ENCODE peak calls at places on chromosomes 4 and X, in ten cellular contexts. P, G, C, A, F, H, W, S, M and Y are unnamed samples.

GRCh38 chrX:132877954-132878536 is 80.4 kb downstream of the HS6ST2 start:
- DNase-seq in G (no peak), A (no peak), P (no peak), C (no peak), W (no peak), S (no peak), H (no peak), M (no peak), F (peak), Y (no peak)

GRCh38 chr4:164856396-164856795 is 20.6 kb upstream of the APELA start:
- DNase-seq in F (no peak), P (no peak), M (no peak), H (no peak), A (no peak), W (no peak), G (no peak), S (no peak), C (peak), Y (no peak)

GRCh38 chrX:17812763-17813162 is 48.3 kb downstream of the RAI2 start:
- DNase-seq in F (no peak), S (no peak), H (no peak), G (no peak), M (no peak), P (no peak), A (no peak), C (no peak), W (no peak), Y (no peak)

GRCh38 chr4:173990126-173990878 is 293.2 kb downstream of the FBXO8 start:
- DNase-seq in H (no peak), M (no peak), C (peak), G (no peak), W (no peak), F (no peak), P (no peak), A (no peak), S (no peak), Y (no peak)

GRCh38 chr4:69920874-69921273 is 10.0 kb upstream of the CSN1S1 start:
- DNase-seq in S (no peak), H (no peak), M (no peak), P (no peak), G (no peak), W (no peak), C (no peak), F (no peak), A (no peak), Y (no peak)

GRCh38 chrX:102042706-102043325 is 82.7 kb upstream of the TCEAL2 start:
- DNase-seq in H (no peak), M (no peak), W (no peak), F (no peak), A (peak), P (no peak), G (no peak), C (no peak), S (no peak), Y (no peak)

GRCh38 chrX:130851569-130851968 is 51.4 kb downstream of the ENOX2 start:
- DNase-seq in M (no peak), C (peak), P (no peak), H (no peak), A (no peak), W (no peak), G (no peak), S (no peak), F (no peak), Y (no peak)

GRCh38 chrX:70025464-70025863 is 24.3 kb downstream of the AWAT2 start:
- DNase-seq in F (no peak), W (no peak), G (peak), A (no peak), M (no peak), P (no peak), C (peak), S (no peak), H (no peak), Y (no peak)

GRCh38 chr4:80731436-80731835 is 299.1 kb upstream of the BMP3 start:
- DNase-seq in P (no peak), F (no peak), S (no peak), C (no peak), H (no peak), M (no peak), G (no peak), W (no peak), A (no peak), Y (no peak)

GRCh38 chr4:6924361-6924779 is 14.7 kb downstream of the TBC1D14 start:
- DNase-seq in F (no peak), G (no peak), A (no peak), C (no peak), H (no peak), M (no peak), P (no peak), W (no peak), S (no peak), Y (no peak)

GRCh38 chr4:41428205-41428940 is 109.6 kb upstream of the LIMCH1 start:
- DNase-seq in F (no peak), W (no peak), S (no peak), H (no peak), C (peak), M (no peak), A (no peak), P (no peak), G (no peak), Y (no peak)

GRCh38 chrX:103442536-103442901 is 66.2 kb downstream of the BEX3 start:
- DNase-seq in A (no peak), M (no peak), S (no peak), P (no peak), C (peak), G (peak), F (no peak), H (no peak), W (no peak), Y (no peak)

GRCh38 chr4:98929341-98930267 is 671 bp upstream of the EIF4E start:
- DNase-seq in G (peak), S (peak), F (no peak), P (no peak), W (peak), M (peak), C (peak), A (peak), H (peak), Y (no peak)

GRCh38 chr4:157978680-157979361 is 194.0 kb downstream of the GASK1B start:
- DNase-seq in W (no peak), P (peak), S (no peak), A (no peak), F (peak), G (peak), C (peak), M (no peak), H (peak), Y (peak)

GRCh38 chr4:25107827-25108516 is 52.3 kb downstream of the SEPSECS start:
- DNase-seq in P (no peak), F (no peak), G (no peak), M (no peak), S (no peak), A (no peak), C (no peak), H (no peak), W (no peak), Y (no peak)

GRCh38 chr4:52051615-52052474 is 741 bp downstream of the SPATA18 start:
- DNase-seq in F (peak), H (no peak), M (no peak), P (peak), G (peak), A (peak), W (no peak), S (peak), C (peak), Y (peak)

GRCh38 chr4:2096073-2096609 is 37.0 kb downstream of the NAT8L start:
- DNase-seq in M (no peak), W (no peak), C (no peak), H (no peak), S (no peak), P (no peak), G (no peak), A (no peak), F (no peak), Y (no peak)

GRCh38 chr4:36168127-36168898 is 76.0 kb downstream of the ARAP2 start:
- DNase-seq in H (no peak), A (no peak), G (no peak), F (no peak), M (no peak), W (no peak), C (peak), P (no peak), S (no peak), Y (no peak)

GRCh38 chrX:41293269-41293668 is 40.7 kb upstream of the DDX3X start:
- DNase-seq in P (no peak), C (no peak), S (no peak), H (no peak), F (no peak), M (no peak), G (no peak), W (no peak), A (no peak), Y (no peak)

GRCh38 chr4:67437974-67438713 is 107.2 kb downstream of the CENPC start:
- DNase-seq in W (no peak), S (no peak), M (no peak), P (no peak), H (no peak), F (no peak), C (peak), A (no peak), G (peak), Y (no peak)

GRCh38 chrX:139945075-139945474 is 12.2 kb upstream of the ATP11C start:
- DNase-seq in G (no peak), C (no peak), M (no peak), H (no peak), A (no peak), P (no peak), S (no peak), W (no peak), F (no peak), Y (no peak)

GRCh38 chr4:69075061-69075792 is 21.0 kb upstream of the UGT2B7 start:
- DNase-seq in W (no peak), P (no peak), C (peak), F (no peak), A (no peak), M (no peak), H (no peak), G (no peak), S (no peak), Y (no peak)

GRCh38 chr4:40881851-40882250 is 132.1 kb downstream of the NSUN7 start:
- DNase-seq in M (no peak), C (no peak), F (no peak), H (no peak), G (no peak), P (no peak), A (no peak), W (no peak), S (no peak), Y (no peak)

GRCh38 chr4:110636677-110637407 is 14.0 kb upstream of the PITX2 start:
- DNase-seq in F (peak), C (peak), A (no peak), M (no peak), P (no peak), S (no peak), H (no peak), W (no peak), G (no peak), Y (no peak)

GRCh38 chrX:133527415-133527814 is 112.1 kb upstream of the GPC4 start:
- DNase-seq in G (no peak), F (no peak), C (peak), H (no peak), A (no peak), W (no peak), S (no peak), P (no peak), M (no peak), Y (no peak)

GRCh38 chr4:139243448-139244365 is 36.3 kb downstream of the MGARP start:
- DNase-seq in A (no peak), M (no peak), W (no peak), P (no peak), G (no peak), S (no peak), F (no peak), H (no peak), C (peak), Y (no peak)

GRCh38 chr4:3416821-3417221 is 24.9 kb upstream of the HGFAC start:
- DNase-seq in S (no peak), H (no peak), A (peak), F (no peak), C (no peak), M (no peak), G (no peak), P (no peak), W (no peak), Y (no peak)

GRCh38 chrX:56288607-56289006 is 56.5 kb downstream of the KLF8 start:
- DNase-seq in H (no peak), C (no peak), G (no peak), F (no peak), M (no peak), A (no peak), P (no peak), W (no peak), S (no peak), Y (no peak)

GRCh38 chr4:126969360-126969759 is 663.4 kb upstream of the INTU start:
- DNase-seq in A (no peak), P (no peak), W (no peak), G (no peak), H (no peak), C (no peak), M (no peak), F (no peak), S (no peak), Y (no peak)

GRCh38 chr4:163693776-163694175 is 199.3 kb downstream of the TMA16 start:
- DNase-seq in S (no peak), F (no peak), G (no peak), C (peak), W (no peak), A (no peak), P (no peak), H (no peak), M (no peak), Y (no peak)

GRCh38 chr4:891747-892146 is 40.4 kb downstream of the GAK start:
- DNase-seq in M (no peak), H (no peak), W (no peak), P (peak), F (peak), C (no peak), A (no peak), S (no peak), G (no peak), Y (peak)

GRCh38 chr4:17065821-17066220 is 167.4 kb upstream of the LDB2 start:
- DNase-seq in C (peak), M (no peak), S (no peak), G (no peak), F (no peak), H (no peak), A (no peak), W (no peak), P (no peak), Y (no peak)

GRCh38 chr4:55503164-55503563 is 43.5 kb downstream of the CLOCK start:
- DNase-seq in H (no peak), M (no peak), C (peak), W (no peak), A (no peak), F (no peak), S (no peak), G (no peak), P (no peak), Y (no peak)